ENCODE peak calls at places on chromosomes 1 and 21, in six cellular contexts. One of them, this sample, is unnamed.

GRCh38 chr1:51293898-51294515 is 36.4 kb downstream of the TTC39A start:
- DNase-seq in upper lobe of left lung: no peak
- DNase-seq in adrenal gland: peak; percentile 16
- DNase-seq in trophoblast cell: no peak
- DNase-seq in lower lobe of right lung: no peak
- DNase-seq in IMR-90: no peak
- DNase-seq in this sample: no peak

GRCh38 chr1:85465791-85466134 is 804 bp upstream of the DDAH1 start:
- DNase-seq in lower lobe of right lung: no peak
- DNase-seq in IMR-90: peak; percentile 66
- DNase-seq in upper lobe of left lung: no peak
- DNase-seq in trophoblast cell: no peak
- DNase-seq in adrenal gland: no peak
- DNase-seq in this sample: no peak

GRCh38 chr1:38917772-38918171 is 23.9 kb downstream of the RHBDL2 start:
- DNase-seq in lower lobe of right lung: no peak
- DNase-seq in IMR-90: no peak
- DNase-seq in trophoblast cell: no peak
- DNase-seq in upper lobe of left lung: no peak
- DNase-seq in adrenal gland: no peak
- DNase-seq in this sample: no peak

GRCh38 chr1:166235728-166236127 is 68.9 kb upstream of the FAM78B start:
- DNase-seq in upper lobe of left lung: no peak
- DNase-seq in adrenal gland: no peak
- DNase-seq in trophoblast cell: no peak
- DNase-seq in lower lobe of right lung: no peak
- DNase-seq in IMR-90: no peak
- DNase-seq in this sample: no peak

GRCh38 chr1:210418863-210419641 is 90.3 kb downstream of the HHAT start:
- DNase-seq in trophoblast cell: no peak
- DNase-seq in adrenal gland: no peak
- DNase-seq in lower lobe of right lung: no peak
- DNase-seq in IMR-90: no peak
- DNase-seq in upper lobe of left lung: no peak
- DNase-seq in this sample: no peak

GRCh38 chr1:40956397-40956796 is 23.1 kb upstream of the CTPS1 start:
- DNase-seq in lower lobe of right lung: no peak
- DNase-seq in IMR-90: no peak
- DNase-seq in trophoblast cell: no peak
- DNase-seq in upper lobe of left lung: no peak
- DNase-seq in adrenal gland: no peak
- DNase-seq in this sample: no peak

GRCh38 chr1:179229214-179230140 is at the start of gene ABL2:
- DNase-seq in upper lobe of left lung: peak; percentile 91
- DNase-seq in IMR-90: no peak
- DNase-seq in lower lobe of right lung: peak; percentile 62
- DNase-seq in trophoblast cell: peak; percentile 51
- DNase-seq in adrenal gland: peak; percentile 37
- DNase-seq in this sample: no peak

GRCh38 chr1:172727956-172728603 is 69.2 kb downstream of the FASLG start:
- DNase-seq in lower lobe of right lung: no peak
- DNase-seq in IMR-90: peak; percentile 29
- DNase-seq in trophoblast cell: peak; percentile 59
- DNase-seq in upper lobe of left lung: no peak
- DNase-seq in adrenal gland: peak; percentile 27
- DNase-seq in this sample: no peak

GRCh38 chr1:4801192-4801924 is 146.9 kb downstream of the AJAP1 start:
- DNase-seq in trophoblast cell: no peak
- DNase-seq in adrenal gland: peak; percentile 29
- DNase-seq in upper lobe of left lung: no peak
- DNase-seq in IMR-90: no peak
- DNase-seq in lower lobe of right lung: peak; percentile 56
- DNase-seq in this sample: no peak

GRCh38 chr1:58785424-58786058 is 1.7 kb upstream of the JUN start:
- DNase-seq in IMR-90: peak; percentile 39
- DNase-seq in lower lobe of right lung: peak; percentile 80
- DNase-seq in trophoblast cell: peak; percentile 71
- DNase-seq in upper lobe of left lung: peak; percentile 65
- DNase-seq in adrenal gland: peak; percentile 76
- DNase-seq in this sample: peak; percentile 74

GRCh38 chr1:217138173-217138838 is 415.1 kb upstream of the ESRRG start:
- DNase-seq in adrenal gland: no peak
- DNase-seq in upper lobe of left lung: peak; percentile 43
- DNase-seq in lower lobe of right lung: no peak
- DNase-seq in IMR-90: no peak
- DNase-seq in trophoblast cell: no peak
- DNase-seq in this sample: no peak

GRCh38 chr21:42287193-42288083 is 27.8 kb downstream of the TFF3 start:
- DNase-seq in trophoblast cell: no peak
- DNase-seq in IMR-90: no peak
- DNase-seq in upper lobe of left lung: no peak
- DNase-seq in lower lobe of right lung: no peak
- DNase-seq in adrenal gland: no peak
- DNase-seq in this sample: no peak

GRCh38 chr21:27561116-27561515 is 594.2 kb upstream of the ADAMTS5 start:
- DNase-seq in upper lobe of left lung: no peak
- DNase-seq in lower lobe of right lung: peak; percentile 71
- DNase-seq in adrenal gland: no peak
- DNase-seq in IMR-90: no peak
- DNase-seq in trophoblast cell: peak; percentile 83
- DNase-seq in this sample: no peak

GRCh38 chr1:9668080-9668479 is 16.5 kb downstream of the PIK3CD start:
- DNase-seq in upper lobe of left lung: no peak
- DNase-seq in trophoblast cell: no peak
- DNase-seq in IMR-90: no peak
- DNase-seq in lower lobe of right lung: no peak
- DNase-seq in adrenal gland: no peak
- DNase-seq in this sample: no peak

GRCh38 chr1:34406377-34406776 is 229.7 kb downstream of the C1orf94 start:
- DNase-seq in IMR-90: no peak
- DNase-seq in lower lobe of right lung: no peak
- DNase-seq in adrenal gland: no peak
- DNase-seq in trophoblast cell: no peak
- DNase-seq in upper lobe of left lung: no peak
- DNase-seq in this sample: no peak

GRCh38 chr1:179709841-179710329 is 33.2 kb upstream of the FAM163A start:
- DNase-seq in adrenal gland: peak; percentile 27
- DNase-seq in trophoblast cell: peak; percentile 8
- DNase-seq in lower lobe of right lung: no peak
- DNase-seq in upper lobe of left lung: no peak
- DNase-seq in IMR-90: peak; percentile 72
- DNase-seq in this sample: no peak

GRCh38 chr1:56469640-56470371 is 109.6 kb downstream of the PLPP3 start:
- DNase-seq in lower lobe of right lung: no peak
- DNase-seq in adrenal gland: no peak
- DNase-seq in trophoblast cell: peak; percentile 16
- DNase-seq in IMR-90: peak; percentile 57
- DNase-seq in upper lobe of left lung: no peak
- DNase-seq in this sample: no peak

GRCh38 chr21:40349591-40349990 is 482.4 kb downstream of the PCP4 start:
- DNase-seq in upper lobe of left lung: no peak
- DNase-seq in IMR-90: no peak
- DNase-seq in lower lobe of right lung: no peak
- DNase-seq in adrenal gland: no peak
- DNase-seq in trophoblast cell: no peak
- DNase-seq in this sample: no peak

GRCh38 chr1:229452956-229453801 is 19.3 kb upstream of the ACTA1 start:
- DNase-seq in trophoblast cell: peak; percentile 65
- DNase-seq in upper lobe of left lung: no peak
- DNase-seq in IMR-90: peak; percentile 50
- DNase-seq in lower lobe of right lung: no peak
- DNase-seq in adrenal gland: no peak
- DNase-seq in this sample: no peak

GRCh38 chr1:174417921-174418320 is 29.8 kb upstream of the GPR52 start:
- DNase-seq in adrenal gland: no peak
- DNase-seq in upper lobe of left lung: no peak
- DNase-seq in trophoblast cell: no peak
- DNase-seq in IMR-90: no peak
- DNase-seq in lower lobe of right lung: no peak
- DNase-seq in this sample: no peak

GRCh38 chr1:36093226-36093625 is 4.5 kb downstream of the ADPRS start:
- DNase-seq in upper lobe of left lung: no peak
- DNase-seq in adrenal gland: peak; percentile 24
- DNase-seq in IMR-90: no peak
- DNase-seq in trophoblast cell: no peak
- DNase-seq in lower lobe of right lung: no peak
- DNase-seq in this sample: no peak

GRCh38 chr1:186858923-186859322 is 30.2 kb downstream of the PLA2G4A start:
- DNase-seq in upper lobe of left lung: no peak
- DNase-seq in IMR-90: no peak
- DNase-seq in adrenal gland: no peak
- DNase-seq in trophoblast cell: no peak
- DNase-seq in lower lobe of right lung: no peak
- DNase-seq in this sample: no peak

GRCh38 chr1:94739521-94740061 is 80.6 kb upstream of the SLC44A3 start:
- DNase-seq in trophoblast cell: peak; percentile 68
- DNase-seq in IMR-90: peak; percentile 97
- DNase-seq in adrenal gland: no peak
- DNase-seq in upper lobe of left lung: peak; percentile 47
- DNase-seq in lower lobe of right lung: no peak
- DNase-seq in this sample: no peak

GRCh38 chr1:228141082-228141870 is 1.2 kb downstream of the GUK1 start:
- DNase-seq in lower lobe of right lung: peak; percentile 55
- DNase-seq in trophoblast cell: peak; percentile 53
- DNase-seq in adrenal gland: no peak
- DNase-seq in upper lobe of left lung: peak; percentile 39
- DNase-seq in IMR-90: peak; percentile 33
- DNase-seq in this sample: peak; percentile 54

GRCh38 chr1:170864784-170865538 is 70.4 kb upstream of the MROH9 start:
- DNase-seq in IMR-90: no peak
- DNase-seq in adrenal gland: no peak
- DNase-seq in upper lobe of left lung: no peak
- DNase-seq in trophoblast cell: no peak
- DNase-seq in lower lobe of right lung: no peak
- DNase-seq in this sample: no peak

GRCh38 chr1:235468970-235469369 is 35.3 kb downstream of the B3GALNT2 start:
- DNase-seq in trophoblast cell: peak; percentile 63
- DNase-seq in adrenal gland: no peak
- DNase-seq in lower lobe of right lung: no peak
- DNase-seq in upper lobe of left lung: no peak
- DNase-seq in IMR-90: peak; percentile 64
- DNase-seq in this sample: no peak

GRCh38 chr1:171929121-171929520 is 87.8 kb downstream of the DNM3 start:
- DNase-seq in adrenal gland: no peak
- DNase-seq in IMR-90: no peak
- DNase-seq in upper lobe of left lung: no peak
- DNase-seq in lower lobe of right lung: no peak
- DNase-seq in trophoblast cell: no peak
- DNase-seq in this sample: no peak

GRCh38 chr21:38136201-38136600 is 120.6 kb upstream of the KCNJ15 start:
- DNase-seq in adrenal gland: no peak
- DNase-seq in trophoblast cell: no peak
- DNase-seq in IMR-90: peak; percentile 6
- DNase-seq in lower lobe of right lung: no peak
- DNase-seq in upper lobe of left lung: no peak
- DNase-seq in this sample: no peak

GRCh38 chr1:224733021-224733911 is 117.1 kb downstream of the CNIH3 start:
- DNase-seq in adrenal gland: no peak
- DNase-seq in trophoblast cell: peak; percentile 20
- DNase-seq in upper lobe of left lung: peak; percentile 37
- DNase-seq in lower lobe of right lung: no peak
- DNase-seq in IMR-90: peak; percentile 25
- DNase-seq in this sample: no peak

GRCh38 chr1:216518844-216519627 is 95.8 kb upstream of the USH2A start:
- DNase-seq in adrenal gland: no peak
- DNase-seq in IMR-90: no peak
- DNase-seq in upper lobe of left lung: no peak
- DNase-seq in lower lobe of right lung: no peak
- DNase-seq in trophoblast cell: no peak
- DNase-seq in this sample: no peak

GRCh38 chr21:28240586-28240985 is 752.1 kb downstream of the LTN1 start:
- DNase-seq in IMR-90: peak; percentile 81
- DNase-seq in trophoblast cell: no peak
- DNase-seq in upper lobe of left lung: no peak
- DNase-seq in adrenal gland: no peak
- DNase-seq in lower lobe of right lung: no peak
- DNase-seq in this sample: no peak

GRCh38 chr1:18278953-18279712 is 171.5 kb downstream of the IGSF21 start:
- DNase-seq in lower lobe of right lung: no peak
- DNase-seq in trophoblast cell: no peak
- DNase-seq in adrenal gland: no peak
- DNase-seq in IMR-90: no peak
- DNase-seq in upper lobe of left lung: no peak
- DNase-seq in this sample: no peak
- H3K4me3 ChIP-seq in lower lobe of right lung: no peak overlapping the region
- H3K4me3 ChIP-seq in trophoblast cell: no peak overlapping the region
- H3K4me3 ChIP-seq in adrenal gland: no peak overlapping the region
- H3K4me3 ChIP-seq in IMR-90: no peak overlapping the region
- H3K4me3 ChIP-seq in upper lobe of left lung: no peak overlapping the region
- H3K4me3 ChIP-seq in this sample: no peak overlapping the region

GRCh38 chr1:10836726-10837125 is 40.3 kb upstream of the CASZ1 start:
- DNase-seq in upper lobe of left lung: no peak
- DNase-seq in trophoblast cell: no peak
- DNase-seq in IMR-90: no peak
- DNase-seq in adrenal gland: no peak
- DNase-seq in lower lobe of right lung: no peak
- DNase-seq in this sample: no peak

GRCh38 chr1:10835423-10836421 is 39.3 kb upstream of the CASZ1 start:
- DNase-seq in upper lobe of left lung: peak; percentile 85
- DNase-seq in lower lobe of right lung: peak; percentile 58
- DNase-seq in IMR-90: peak; percentile 36
- DNase-seq in adrenal gland: peak; percentile 25
- DNase-seq in trophoblast cell: peak; percentile 6
- DNase-seq in this sample: no peak

GRCh38 chr1:10832703-10833102 is 36.3 kb upstream of the CASZ1 start:
- DNase-seq in upper lobe of left lung: no peak
- DNase-seq in adrenal gland: no peak
- DNase-seq in lower lobe of right lung: no peak
- DNase-seq in IMR-90: no peak
- DNase-seq in trophoblast cell: no peak
- DNase-seq in this sample: no peak

GRCh38 chr1:10833630-10834557 is 37.4 kb upstream of the CASZ1 start:
- DNase-seq in upper lobe of left lung: no peak
- DNase-seq in adrenal gland: no peak
- DNase-seq in lower lobe of right lung: no peak
- DNase-seq in trophoblast cell: no peak
- DNase-seq in IMR-90: no peak
- DNase-seq in this sample: no peak

GRCh38 chr1:10834770-10835412 is 38.4 kb upstream of the CASZ1 start:
- DNase-seq in trophoblast cell: no peak
- DNase-seq in lower lobe of right lung: no peak
- DNase-seq in upper lobe of left lung: no peak
- DNase-seq in adrenal gland: no peak
- DNase-seq in IMR-90: no peak
- DNase-seq in this sample: no peak
- H3K27ac ChIP-seq in trophoblast cell: no peak overlapping the region
- H3K27ac ChIP-seq in lower lobe of right lung: no peak overlapping the region
- H3K27ac ChIP-seq in upper lobe of left lung: no peak overlapping the region
- H3K27ac ChIP-seq in adrenal gland: no peak overlapping the region
- H3K27ac ChIP-seq in IMR-90: no peak overlapping the region
- H3K27ac ChIP-seq in this sample: no peak overlapping the region

GRCh38 chr1:183876284-183876683 is 71.4 kb downstream of the RGL1 start:
- DNase-seq in IMR-90: no peak
- DNase-seq in trophoblast cell: no peak
- DNase-seq in adrenal gland: no peak
- DNase-seq in lower lobe of right lung: no peak
- DNase-seq in upper lobe of left lung: no peak
- DNase-seq in this sample: no peak
- H3K4me1 ChIP-seq in IMR-90: peaks cover 6% of the 10 kb centered on the region
- H3K4me1 ChIP-seq in trophoblast cell: peaks cover 5% of the 10 kb centered on the region
- H3K4me1 ChIP-seq in adrenal gland: peaks cover 48% of the 10 kb centered on the region
- H3K4me1 ChIP-seq in lower lobe of right lung: peaks cover 81% of the 10 kb centered on the region
- H3K4me1 ChIP-seq in upper lobe of left lung: peaks cover 75% of the 10 kb centered on the region
- H3K4me1 ChIP-seq in this sample: peaks cover under 1% of the 10 kb centered on the region

GRCh38 chr1:162690672-162691434 is 58.6 kb downstream of the DDR2 start:
- DNase-seq in adrenal gland: peak; percentile 87
- DNase-seq in trophoblast cell: peak; percentile 96
- DNase-seq in upper lobe of left lung: no peak
- DNase-seq in IMR-90: peak; percentile 93
- DNase-seq in lower lobe of right lung: no peak
- DNase-seq in this sample: peak; percentile 81
- H3K4me3 ChIP-seq in adrenal gland: no peak overlapping the region
- H3K4me3 ChIP-seq in trophoblast cell: no peak overlapping the region
- H3K4me3 ChIP-seq in upper lobe of left lung: no peak overlapping the region
- H3K4me3 ChIP-seq in IMR-90: no peak overlapping the region
- H3K4me3 ChIP-seq in lower lobe of right lung: no peak overlapping the region
- H3K4me3 ChIP-seq in this sample: no peak overlapping the region